ENCODE peak calls at places on chromosomes 3 and 15, in four cellular contexts. U, I, J and Z are unnamed samples.

GRCh38 chr3:112773864-112774263 is 72.8 kb downstream of the CD200R1L start:
- DNase-seq in U (no peak), I (no peak), J (no peak), Z (peak)

GRCh38 chr3:15333099-15333956 is 942 bp upstream of the SH3BP5 start:
- DNase-seq in U (no peak), I (no peak), J (no peak), Z (no peak)

GRCh38 chr15:99163271-99164062 is 58.6 kb downstream of the SYNM start:
- DNase-seq in U (no peak), I (no peak), J (no peak), Z (no peak)

GRCh38 chr3:58492385-58492970 is 582 bp downstream of the KCTD6 start:
- DNase-seq in U (no peak), I (no peak), J (peak), Z (peak)

GRCh38 chr3:128402319-128402718 is 64.4 kb downstream of the DNAJB8 start:
- DNase-seq in U (no peak), I (no peak), J (no peak), Z (no peak)

GRCh38 chr3:194276768-194277546 is 74.2 kb downstream of the CPN2 start:
- DNase-seq in U (no peak), I (peak), J (no peak), Z (no peak)

GRCh38 chr15:83193721-83194120 is 13.9 kb downstream of the HDGFL3 start:
- DNase-seq in U (no peak), I (no peak), J (no peak), Z (no peak)

GRCh38 chr15:43150171-43150929 is 17.0 kb downstream of the TMEM62 start:
- DNase-seq in U (no peak), I (no peak), J (peak), Z (no peak)

GRCh38 chr3:195189821-195190220 is 81.1 kb downstream of the XXYLT1 start:
- DNase-seq in U (no peak), I (no peak), J (no peak), Z (no peak)

GRCh38 chr3:43909149-43909548 is 218.4 kb downstream of the ABHD5 start:
- DNase-seq in U (no peak), I (no peak), J (no peak), Z (no peak)

GRCh38 chr3:123773681-123774431 is 110.3 kb downstream of the MYLK start:
- DNase-seq in U (no peak), I (no peak), J (no peak), Z (no peak)

GRCh38 chr3:56940989-56941388 is 119.5 kb upstream of the SPATA12 start:
- DNase-seq in U (no peak), I (no peak), J (no peak), Z (no peak)

GRCh38 chr3:49661281-49661680 is 12.9 kb upstream of the APEH start:
- DNase-seq in U (no peak), I (no peak), J (no peak), Z (no peak)

GRCh38 chr3:159458010-159458409 is 530.6 kb upstream of the IL12A start:
- DNase-seq in U (no peak), I (no peak), J (peak), Z (no peak)

GRCh38 chr3:35814531-35814930 is 175.2 kb downstream of the ARPP21 start:
- DNase-seq in U (no peak), I (no peak), J (no peak), Z (no peak)

GRCh38 chr15:100887211-100887913 is 7.7 kb downstream of the ALDH1A3 start:
- DNase-seq in U (no peak), I (no peak), J (no peak), Z (no peak)

GRCh38 chr15:72782993-72783562 is 480 bp downstream of the ADPGK start:
- DNase-seq in U (no peak), I (no peak), J (peak), Z (no peak)

GRCh38 chr3:55620361-55621025 is 133.4 kb upstream of the WNT5A start:
- DNase-seq in U (no peak), I (no peak), J (no peak), Z (no peak)

GRCh38 chr15:63319065-63319464 is 41.7 kb downstream of the APH1B start:
- DNase-seq in U (no peak), I (no peak), J (no peak), Z (no peak)

GRCh38 chr15:75785771-75786563 is 57.3 kb upstream of the UBE2Q2 start:
- DNase-seq in U (peak), I (no peak), J (no peak), Z (no peak)

GRCh38 chr3:100110101-100110500 is 4.2 kb downstream of the FILIP1L start:
- DNase-seq in U (no peak), I (no peak), J (no peak), Z (no peak)

GRCh38 chr3:194574639-194575483 is 58.4 kb downstream of the TMEM44 start:
- DNase-seq in U (no peak), I (no peak), J (no peak), Z (no peak)

GRCh38 chr3:78003090-78003489 is 963.2 kb downstream of the ROBO2 start:
- DNase-seq in U (no peak), I (no peak), J (no peak), Z (no peak)

GRCh38 chr3:28901029-28901428 is 379.8 kb upstream of the RBMS3 start:
- DNase-seq in U (no peak), I (no peak), J (no peak), Z (no peak)

GRCh38 chr3:102866845-102867244 is 432.0 kb downstream of the ZPLD1 start:
- DNase-seq in U (no peak), I (no peak), J (no peak), Z (no peak)

GRCh38 chr15:92538115-92538514 is 117.5 kb downstream of the FAM174B start:
- DNase-seq in U (no peak), I (no peak), J (no peak), Z (no peak)

GRCh38 chr15:98567951-98568350 is 80.4 kb upstream of the IGF1R start:
- DNase-seq in U (no peak), I (no peak), J (no peak), Z (no peak)

GRCh38 chr3:59820352-59820934 is 770.6 kb upstream of the CFAP20DC start:
- DNase-seq in U (no peak), I (no peak), J (peak), Z (no peak)

GRCh38 chr3:112979244-112979832 is 4.4 kb upstream of the CD200R1 start:
- DNase-seq in U (no peak), I (no peak), J (no peak), Z (no peak)